ENCODE peak calls at places on chromosome 5, in four cellular contexts. D is OCI-LY7, U is heart right ventricle, L is Panc1. E is an unnamed sample.

GRCh38 chr5:78515665-78516064 is 132.9 kb downstream of the LHFPL2 start:
- DNase-seq in D (no peak), U (no peak), L (no peak), E (no peak)

GRCh38 chr5:39757121-39757520 is 332.3 kb upstream of the DAB2 start:
- DNase-seq in D (no peak), U (no peak), L (no peak), E (no peak)

GRCh38 chr5:115579216-115579615 is 23.1 kb downstream of the TICAM2 start:
- DNase-seq in D (no peak), U (no peak), L (no peak), E (no peak)

GRCh38 chr5:83701886-83702285 is 18.8 kb downstream of the HAPLN1 start:
- DNase-seq in D (no peak), U (no peak), L (no peak), E (no peak)

GRCh38 chr5:106894964-106895363 is 775.8 kb downstream of the EFNA5 start:
- DNase-seq in D (no peak), U (no peak), L (no peak), E (no peak)

GRCh38 chr5:74575741-74576538 is 64.6 kb downstream of the ENC1 start:
- DNase-seq in D (no peak), U (no peak), L (peak; percentile 66), E (peak; percentile 42)

GRCh38 chr5:6408260-6408596 is 29.9 kb upstream of the MED10 start:
- DNase-seq in D (no peak), U (no peak), L (no peak), E (no peak)

GRCh38 chr5:151721087-151721646 is 34.5 kb upstream of the SPARC start:
- DNase-seq in D (no peak), U (no peak), L (no peak), E (no peak)

GRCh38 chr5:137666109-137666850 is 69.6 kb downstream of the KLHL3 start:
- DNase-seq in D (no peak), U (peak; percentile 12), L (no peak), E (peak; percentile 45)

GRCh38 chr5:121870489-121870888 is 18.8 kb downstream of the FTMT start:
- DNase-seq in D (no peak), U (no peak), L (peak; percentile 1), E (no peak)

GRCh38 chr5:96254980-96255681 is 177.9 kb downstream of the PCSK1 start:
- DNase-seq in D (no peak), U (no peak), L (peak; percentile 73), E (peak; percentile 97)

GRCh38 chr5:179265529-179266290 is 79.6 kb downstream of the ADAMTS2 start:
- DNase-seq in D (no peak), U (peak; percentile 87), L (no peak), E (peak; percentile 96)

GRCh38 chr5:14328144-14328543 is 185.0 kb downstream of the TRIO start:
- DNase-seq in D (no peak), U (no peak), L (no peak), E (no peak)

GRCh38 chr5:4700082-4700481 is 440.0 kb upstream of the ADAMTS16 start:
- DNase-seq in D (peak; percentile 25), U (peak; percentile 23), L (peak; percentile 12), E (no peak)

GRCh38 chr5:113090336-113091106 is 113.9 kb downstream of the DCP2 start:
- DNase-seq in D (no peak), U (no peak), L (no peak), E (no peak)

GRCh38 chr5:55538621-55539020 is 3.9 kb upstream of the PLPP1 start:
- DNase-seq in D (peak; percentile 22), U (no peak), L (no peak), E (no peak)
- H3K4me3 ChIP-seq in D (no peak overlapping the region), U (no peak overlapping the region), L (no peak overlapping the region), E (no peak overlapping the region)

DNA sequence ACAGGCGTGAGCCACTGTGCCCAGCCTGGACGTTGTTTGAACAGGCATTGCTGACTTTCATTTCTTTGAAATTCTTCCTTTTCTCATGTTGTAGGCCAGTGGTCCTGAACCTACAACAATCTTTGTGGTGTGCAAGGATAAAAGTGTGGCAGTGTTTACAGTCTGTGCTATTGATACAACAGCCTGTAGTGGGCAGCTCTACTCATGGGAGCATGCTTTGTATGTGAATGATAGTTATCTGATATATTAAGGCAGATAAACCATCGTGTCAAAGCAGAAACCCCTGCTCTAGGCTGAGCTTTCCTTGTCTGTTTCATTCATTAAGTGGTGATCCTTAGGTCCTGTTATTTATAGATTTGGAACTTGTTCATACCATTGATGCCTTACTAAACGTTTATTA is 42.6 kb downstream of the CSNK1G3 start:
- DNase-seq in D (no peak), U (no peak), L (no peak), E (no peak)
- H3K36me3 ChIP-seq in D (peaks cover 3% of the 10 kb centered on the region), U (peaks cover 4% of the 10 kb centered on the region), L (no peaks in the 10 kb centered on the region), E (peaks cover 2% of the 10 kb centered on the region)

DNA sequence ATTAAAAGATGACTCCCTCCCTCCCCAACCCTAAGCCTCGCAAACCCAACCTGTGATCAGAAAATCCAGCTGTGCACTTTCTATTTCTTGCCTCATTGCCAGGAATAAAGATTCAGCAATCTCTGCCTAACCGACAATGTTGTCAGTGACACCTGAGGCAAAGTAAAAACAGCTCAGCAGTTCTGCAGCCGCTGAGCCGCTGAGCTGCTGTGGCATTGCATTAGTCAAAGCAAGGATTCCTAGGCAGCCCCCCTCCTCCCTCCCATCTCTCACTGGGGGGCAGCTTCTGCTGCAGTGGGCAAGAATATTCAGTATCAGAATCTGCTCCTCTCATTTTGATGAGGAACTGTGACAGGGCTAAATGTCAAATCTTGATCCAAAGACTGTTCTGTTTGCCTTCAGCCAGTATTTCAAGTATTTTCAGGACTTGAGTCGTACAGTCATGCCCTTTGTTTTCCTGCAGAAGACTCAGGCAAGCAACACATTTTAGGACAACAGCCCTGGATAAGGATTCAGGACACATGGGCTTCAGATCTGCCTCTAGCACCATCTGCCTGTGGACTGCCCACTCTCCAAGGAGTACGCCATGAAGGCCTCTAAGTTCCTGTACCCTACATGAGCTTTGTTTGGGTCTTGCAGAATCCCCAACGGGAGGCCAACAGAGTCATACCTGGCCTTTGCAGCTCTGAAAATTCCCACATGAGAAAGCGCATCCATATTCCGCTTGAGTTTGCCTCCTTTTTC is 41.1 kb upstream of the DAP start:
- DNase-seq in D (no peak), U (no peak), L (peak; percentile 8), E (no peak)
- TF ChIP-seq CTCF in D (no peak), U (peak; percentile 28), L (no peak), E (no peak)

DNA sequence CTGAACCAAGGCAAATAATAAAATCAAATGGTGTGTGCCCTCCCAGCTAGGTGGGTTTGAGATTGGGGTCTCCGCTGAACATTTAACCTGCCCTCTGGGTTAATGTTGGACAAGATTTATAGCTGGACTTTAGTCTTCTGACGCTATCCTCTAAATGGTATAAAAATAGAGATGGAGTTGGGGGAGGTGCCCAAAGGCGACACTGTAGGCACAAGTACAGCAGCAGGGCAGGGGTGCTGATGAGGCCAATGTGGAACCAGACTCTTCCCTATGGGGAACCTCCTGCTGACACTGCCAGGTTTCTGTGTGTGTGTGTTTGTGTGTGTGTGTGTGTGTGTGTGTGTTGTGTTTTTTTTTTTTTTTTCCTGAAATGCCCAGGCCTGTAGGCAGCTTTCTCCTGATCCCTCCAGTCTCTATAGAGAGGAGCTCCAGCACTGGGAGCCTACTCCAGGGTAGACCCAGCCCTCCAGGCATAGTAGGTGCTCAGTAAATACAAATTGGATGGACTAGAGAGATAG is 37.9 kb downstream of the PCDH1 start:
- DNase-seq in D (no peak), U (no peak), L (no peak), E (no peak)
- H3K4me3 ChIP-seq in D (no peak overlapping the region), U (no peak overlapping the region), L (no peak overlapping the region), E (no peak overlapping the region)

GRCh38 chr5:180350296-180350695 is 2.8 kb downstream of the GFPT2 start:
- DNase-seq in D (no peak), U (no peak), L (no peak), E (no peak)
- H3K36me3 ChIP-seq in D (no peaks in the 10 kb centered on the region), U (no peaks in the 10 kb centered on the region), L (no peaks in the 10 kb centered on the region), E (no peaks in the 10 kb centered on the region)

GRCh38 chr5:31827862-31828261 is 188.9 kb downstream of the PDZD2 start:
- DNase-seq in D (no peak), U (no peak), L (no peak), E (no peak)

GRCh38 chr5:31823477-31823876 is 184.5 kb downstream of the PDZD2 start:
- DNase-seq in D (no peak), U (no peak), L (no peak), E (no peak)

GRCh38 chr5:31819926-31820516 is 181.1 kb downstream of the PDZD2 start:
- DNase-seq in D (no peak), U (no peak), L (no peak), E (no peak)

GRCh38 chr5:31824886-31825774 is 186.2 kb downstream of the PDZD2 start:
- DNase-seq in D (peak; percentile 80), U (peak; percentile 61), L (peak; percentile 58), E (peak; percentile 8)

GRCh38 chr5:31825775-31826068 is 186.8 kb downstream of the PDZD2 start:
- DNase-seq in D (no peak), U (no peak), L (no peak), E (no peak)
- TF ChIP-seq CTCF in D (peak; percentile 37), U (no peak), L (no peak), E (no peak)

GRCh38 chr5:134092875-134093274 is 21.6 kb upstream of the TCF7 start:
- DNase-seq in D (no peak), U (no peak), L (no peak), E (no peak)

GRCh38 chr5:134093351-134093750 is 21.1 kb upstream of the TCF7 start:
- DNase-seq in D (no peak), U (no peak), L (no peak), E (no peak)

GRCh38 chr5:134095887-134096589 is 18.4 kb upstream of the TCF7 start:
- DNase-seq in D (no peak), U (no peak), L (no peak), E (no peak)

GRCh38 chr5:134097221-134097620 is 17.3 kb upstream of the TCF7 start:
- DNase-seq in D (no peak), U (no peak), L (no peak), E (no peak)

DNA sequence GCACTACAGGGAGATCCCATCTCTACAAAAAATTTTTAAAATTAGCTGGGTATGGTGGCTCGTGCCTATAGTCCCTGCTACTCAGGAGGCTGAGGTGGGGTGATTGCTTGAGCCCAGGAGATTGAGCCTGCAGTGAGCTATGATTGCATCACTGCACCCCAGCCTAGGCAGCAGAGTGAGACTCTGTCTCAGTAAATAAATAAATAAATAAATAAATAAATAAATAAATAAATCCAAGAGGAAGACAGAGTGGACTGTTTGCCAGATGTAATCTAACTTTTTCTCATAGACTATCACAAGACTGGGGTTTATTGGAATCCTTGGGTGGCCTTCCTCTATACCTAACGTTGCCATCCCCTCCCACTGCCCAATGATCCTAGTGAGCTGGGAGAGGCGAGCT is 19.2 kb upstream of the TCF7 start:
- DNase-seq in D (no peak), U (no peak), L (no peak), E (no peak)
- H3K4me3 ChIP-seq in D (no peak overlapping the region), U (no peak overlapping the region), L (no peak overlapping the region), E (no peak overlapping the region)

GRCh38 chr5:176406436-176407052 is 9.8 kb downstream of the CLTB start:
- DNase-seq in D (no peak), U (no peak), L (no peak), E (no peak)

GRCh38 chr5:176402684-176403083 is 13.7 kb downstream of the CLTB start:
- DNase-seq in D (no peak), U (no peak), L (no peak), E (no peak)

GRCh38 chr5:176408590-176408989 is 7.7 kb downstream of the CLTB start:
- DNase-seq in D (no peak), U (no peak), L (no peak), E (no peak)

GRCh38 chr5:176407456-176408244 is 8.7 kb downstream of the CLTB start:
- DNase-seq in D (no peak), U (no peak), L (no peak), E (no peak)

GRCh38 chr5:176405656-176406435 is 10.5 kb downstream of the CLTB start:
- DNase-seq in D (peak; percentile 58), U (no peak), L (no peak), E (no peak)
- H3K36me3 ChIP-seq in D (peaks cover 22% of the 10 kb centered on the region), U (peaks cover 28% of the 10 kb centered on the region), L (no peaks in the 10 kb centered on the region), E (peaks cover 10% of the 10 kb centered on the region)

E was measured in BJ.